ENCODE peak calls at places on chromosomes 16 and 17, in eight cellular contexts. One of them, this sample, is unnamed.

GRCh38 chr16:51538707-51539604 is 387.9 kb upstream of the SALL1 start:
- DNase-seq in cerebellum: no peak
- DNase-seq in RPMI7951: peak
- DNase-seq in HuH-7: no peak
- DNase-seq in NCI-H2171: no peak
- DNase-seq in stimulated activated naive B cell treated with anti-CD40 and anti-IgM and Interleukin-4, amounts not matched to agents 10 μg/mL and 1 μg/mL and 100 μg/mL, for 72 hours: no peak
- DNase-seq in GM13977: no peak
- DNase-seq in H54: peak
- DNase-seq in this sample: no peak

GRCh38 chr16:14576532-14576931 is 53.5 kb downstream of the PARN start:
- DNase-seq in cerebellum: no peak
- DNase-seq in RPMI7951: no peak
- DNase-seq in HuH-7: no peak
- DNase-seq in NCI-H2171: no peak
- DNase-seq in stimulated activated naive B cell treated with anti-CD40 and anti-IgM and Interleukin-4, amounts not matched to agents 10 μg/mL and 1 μg/mL and 100 μg/mL, for 72 hours: no peak
- DNase-seq in GM13977: no peak
- DNase-seq in H54: no peak
- DNase-seq in this sample: no peak

GRCh38 chr16:50354629-50355456 is 13.9 kb downstream of the BRD7 start:
- DNase-seq in cerebellum: no peak
- DNase-seq in RPMI7951: peak
- DNase-seq in HuH-7: no peak
- DNase-seq in NCI-H2171: no peak
- DNase-seq in stimulated activated naive B cell treated with anti-CD40 and anti-IgM and Interleukin-4, amounts not matched to agents 10 μg/mL and 1 μg/mL and 100 μg/mL, for 72 hours: no peak
- DNase-seq in GM13977: no peak
- DNase-seq in H54: no peak
- DNase-seq in this sample: no peak

GRCh38 chr16:81967358-81967757 is 43.9 kb downstream of the SDR42E1 start:
- DNase-seq in cerebellum: no peak
- DNase-seq in RPMI7951: no peak
- DNase-seq in HuH-7: no peak
- DNase-seq in NCI-H2171: no peak
- DNase-seq in stimulated activated naive B cell treated with anti-CD40 and anti-IgM and Interleukin-4, amounts not matched to agents 10 μg/mL and 1 μg/mL and 100 μg/mL, for 72 hours: no peak
- DNase-seq in GM13977: no peak
- DNase-seq in H54: no peak
- DNase-seq in this sample: no peak

GRCh38 chr16:3645504-3646347 is 8.8 kb upstream of the DNASE1 start:
- DNase-seq in cerebellum: no peak
- DNase-seq in RPMI7951: no peak
- DNase-seq in HuH-7: no peak
- DNase-seq in NCI-H2171: no peak
- DNase-seq in stimulated activated naive B cell treated with anti-CD40 and anti-IgM and Interleukin-4, amounts not matched to agents 10 μg/mL and 1 μg/mL and 100 μg/mL, for 72 hours: no peak
- DNase-seq in GM13977: no peak
- DNase-seq in H54: no peak
- DNase-seq in this sample: peak

GRCh38 chr16:20901441-20902112 is 1.0 kb downstream of the LYRM1 start:
- DNase-seq in cerebellum: peak
- DNase-seq in RPMI7951: peak
- DNase-seq in HuH-7: peak
- DNase-seq in NCI-H2171: no peak
- DNase-seq in stimulated activated naive B cell treated with anti-CD40 and anti-IgM and Interleukin-4, amounts not matched to agents 10 μg/mL and 1 μg/mL and 100 μg/mL, for 72 hours: peak
- DNase-seq in GM13977: peak
- DNase-seq in H54: no peak
- DNase-seq in this sample: peak

GRCh38 chr17:7094661-7095064 is 14.6 kb upstream of the CLEC10A start:
- DNase-seq in cerebellum: no peak
- DNase-seq in RPMI7951: no peak
- DNase-seq in HuH-7: no peak
- DNase-seq in NCI-H2171: no peak
- DNase-seq in stimulated activated naive B cell treated with anti-CD40 and anti-IgM and Interleukin-4, amounts not matched to agents 10 μg/mL and 1 μg/mL and 100 μg/mL, for 72 hours: no peak
- DNase-seq in GM13977: no peak
- DNase-seq in H54: no peak
- DNase-seq in this sample: no peak

GRCh38 chr16:819336-819735 is 18.8 kb upstream of the GNG13 start:
- DNase-seq in cerebellum: no peak
- DNase-seq in RPMI7951: no peak
- DNase-seq in HuH-7: no peak
- DNase-seq in NCI-H2171: no peak
- DNase-seq in stimulated activated naive B cell treated with anti-CD40 and anti-IgM and Interleukin-4, amounts not matched to agents 10 μg/mL and 1 μg/mL and 100 μg/mL, for 72 hours: no peak
- DNase-seq in GM13977: no peak
- DNase-seq in H54: no peak
- DNase-seq in this sample: no peak

GRCh38 chr17:82602986-82603385 is 45.3 kb downstream of the WDR45B start:
- DNase-seq in cerebellum: no peak
- DNase-seq in RPMI7951: no peak
- DNase-seq in HuH-7: no peak
- DNase-seq in NCI-H2171: no peak
- DNase-seq in stimulated activated naive B cell treated with anti-CD40 and anti-IgM and Interleukin-4, amounts not matched to agents 10 μg/mL and 1 μg/mL and 100 μg/mL, for 72 hours: no peak
- DNase-seq in GM13977: no peak
- DNase-seq in H54: no peak
- DNase-seq in this sample: no peak

GRCh38 chr16:50548659-50549560 is 714 bp downstream of the NKD1 start:
- DNase-seq in cerebellum: peak
- DNase-seq in RPMI7951: no peak
- DNase-seq in HuH-7: peak
- DNase-seq in NCI-H2171: no peak
- DNase-seq in stimulated activated naive B cell treated with anti-CD40 and anti-IgM and Interleukin-4, amounts not matched to agents 10 μg/mL and 1 μg/mL and 100 μg/mL, for 72 hours: no peak
- DNase-seq in GM13977: no peak
- DNase-seq in H54: no peak
- DNase-seq in this sample: no peak

GRCh38 chr17:41915566-41915965 is 3.2 kb downstream of the ACLY start:
- DNase-seq in cerebellum: no peak
- DNase-seq in RPMI7951: no peak
- DNase-seq in HuH-7: no peak
- DNase-seq in NCI-H2171: no peak
- DNase-seq in stimulated activated naive B cell treated with anti-CD40 and anti-IgM and Interleukin-4, amounts not matched to agents 10 μg/mL and 1 μg/mL and 100 μg/mL, for 72 hours: no peak
- DNase-seq in GM13977: no peak
- DNase-seq in H54: no peak
- DNase-seq in this sample: peak

GRCh38 chr17:72516772-72517399 is 396.1 kb downstream of the SOX9 start:
- DNase-seq in cerebellum: no peak
- DNase-seq in RPMI7951: peak
- DNase-seq in HuH-7: no peak
- DNase-seq in NCI-H2171: no peak
- DNase-seq in stimulated activated naive B cell treated with anti-CD40 and anti-IgM and Interleukin-4, amounts not matched to agents 10 μg/mL and 1 μg/mL and 100 μg/mL, for 72 hours: no peak
- DNase-seq in GM13977: no peak
- DNase-seq in H54: no peak
- DNase-seq in this sample: peak

GRCh38 chr17:5608696-5609095 is 24.4 kb upstream of the NLRP1 start:
- DNase-seq in cerebellum: no peak
- DNase-seq in RPMI7951: no peak
- DNase-seq in HuH-7: no peak
- DNase-seq in NCI-H2171: no peak
- DNase-seq in stimulated activated naive B cell treated with anti-CD40 and anti-IgM and Interleukin-4, amounts not matched to agents 10 μg/mL and 1 μg/mL and 100 μg/mL, for 72 hours: no peak
- DNase-seq in GM13977: no peak
- DNase-seq in H54: no peak
- DNase-seq in this sample: no peak

GRCh38 chr16:67943619-67944503 is at the start of gene LCAT:
- DNase-seq in cerebellum: peak
- DNase-seq in RPMI7951: no peak
- DNase-seq in HuH-7: no peak
- DNase-seq in NCI-H2171: no peak
- DNase-seq in stimulated activated naive B cell treated with anti-CD40 and anti-IgM and Interleukin-4, amounts not matched to agents 10 μg/mL and 1 μg/mL and 100 μg/mL, for 72 hours: no peak
- DNase-seq in GM13977: no peak
- DNase-seq in H54: no peak
- DNase-seq in this sample: no peak

GRCh38 chr17:42312035-42312284 is 23.7 kb downstream of the STAT5A start:
- DNase-seq in cerebellum: no peak
- DNase-seq in RPMI7951: no peak
- DNase-seq in HuH-7: no peak
- DNase-seq in NCI-H2171: no peak
- DNase-seq in stimulated activated naive B cell treated with anti-CD40 and anti-IgM and Interleukin-4, amounts not matched to agents 10 μg/mL and 1 μg/mL and 100 μg/mL, for 72 hours: no peak
- DNase-seq in GM13977: no peak
- DNase-seq in H54: no peak
- DNase-seq in this sample: no peak

GRCh38 chr17:28895794-28896447 is 1.6 kb downstream of the FLOT2 start:
- DNase-seq in cerebellum: no peak
- DNase-seq in RPMI7951: no peak
- DNase-seq in HuH-7: no peak
- DNase-seq in NCI-H2171: no peak
- DNase-seq in stimulated activated naive B cell treated with anti-CD40 and anti-IgM and Interleukin-4, amounts not matched to agents 10 μg/mL and 1 μg/mL and 100 μg/mL, for 72 hours: no peak
- DNase-seq in GM13977: no peak
- DNase-seq in H54: no peak
- DNase-seq in this sample: no peak

GRCh38 chr16:4529085-4530060 is 9.2 kb downstream of the CDIP1 start:
- DNase-seq in cerebellum: no peak
- DNase-seq in RPMI7951: no peak
- DNase-seq in HuH-7: no peak
- DNase-seq in NCI-H2171: no peak
- DNase-seq in stimulated activated naive B cell treated with anti-CD40 and anti-IgM and Interleukin-4, amounts not matched to agents 10 μg/mL and 1 μg/mL and 100 μg/mL, for 72 hours: no peak
- DNase-seq in GM13977: no peak
- DNase-seq in H54: peak
- DNase-seq in this sample: no peak

This sample was measured in Caco-2.